ENCODE peak calls at places on chromosomes 4 and X, in six cellular contexts. Y, T, G, C, U and S are unnamed samples.
A peak's percentile ranks its signal among the peaks of the same experiment; 100 is the strongest.

GRCh38 chr4:133513891-133514290 is 364.8 kb downstream of the PCDH10 start:
- DNase-seq in Y (no peak), G (no peak), U (no peak), T (no peak), C (no peak), S (no peak)

GRCh38 chr4:34138385-34138784 is 2105.9 kb downstream of the ARAP2 start:
- DNase-seq in Y (no peak), T (no peak), U (no peak), C (no peak), G (no peak), S (no peak)

GRCh38 chr4:150381026-150381425 is 200.9 kb upstream of the MAB21L2 start:
- DNase-seq in U (no peak), C (no peak), T (no peak), G (no peak), Y (no peak), S (no peak)

GRCh38 chr4:147578057-147578476 is 39.1 kb upstream of the TMEM184C start:
- DNase-seq in G (no peak), U (peak; percentile 98), Y (no peak), T (no peak), C (no peak), S (no peak)

GRCh38 chrX:63128509-63128908 is 222.6 kb downstream of the SPIN4 start:
- DNase-seq in T (no peak), Y (no peak), G (no peak), U (no peak), C (no peak), S (peak; percentile 8)

GRCh38 chr4:2058264-2059033 is 678 bp upstream of the NAT8L start:
- DNase-seq in G (peak; percentile 11), Y (peak; percentile 36), C (no peak), T (no peak), U (no peak), S (no peak)

GRCh38 chr4:58961925-58962324 is 1851.7 kb upstream of the IGFBP7 start:
- DNase-seq in U (no peak), C (no peak), Y (no peak), G (no peak), T (no peak), S (no peak)

GRCh38 chr4:109559625-109559982 is 442 bp upstream of the MCUB start:
- DNase-seq in U (peak; percentile 38), T (no peak), C (no peak), Y (no peak), G (peak; percentile 27), S (peak; percentile 44)

GRCh38 chr4:966266-967112 is 6.9 kb downstream of the DGKQ start:
- DNase-seq in Y (peak; percentile 60), C (no peak), G (peak; percentile 10), U (no peak), T (no peak), S (no peak)

GRCh38 chrX:19130628-19131027 is 8.4 kb upstream of the ADGRG2 start:
- DNase-seq in G (no peak), U (no peak), C (no peak), T (no peak), Y (no peak), S (no peak)

GRCh38 chr4:53688186-53688790 is 97.0 kb upstream of the LNX1 start:
- DNase-seq in U (peak; percentile 23), C (no peak), Y (no peak), G (no peak), T (no peak), S (no peak)

GRCh38 chrX:71657267-71657666 is 10.1 kb upstream of the LOC101059915 start:
- DNase-seq in U (no peak), C (no peak), G (no peak), Y (no peak), T (no peak), S (no peak)

GRCh38 chr4:183350317-183351071 is 28.3 kb upstream of the CLDN24 start:
- DNase-seq in Y (no peak), C (no peak), U (no peak), T (no peak), G (no peak), S (no peak)

GRCh38 chr4:51884606-51885005 is 41.7 kb downstream of the DCUN1D4 start:
- DNase-seq in U (no peak), Y (no peak), C (no peak), G (no peak), T (no peak), S (no peak)

GRCh38 chrX:153727108-153727931 is 2.7 kb downstream of the ABCD1 start:
- DNase-seq in U (peak; percentile 34), Y (peak; percentile 76), C (no peak), T (no peak), G (peak; percentile 71), S (no peak)

GRCh38 chr4:150078996-150079581 is 844 bp downstream of the DCLK2 start:
- DNase-seq in C (no peak), Y (peak; percentile 67), G (peak; percentile 43), T (peak; percentile 84), U (peak; percentile 17), S (no peak)

GRCh38 chrX:104270212-104270611 is 15.5 kb upstream of the ESX1 start:
- DNase-seq in G (no peak), C (no peak), U (no peak), Y (no peak), T (no peak), S (no peak)

GRCh38 chrX:150257348-150258175 is 105.6 kb upstream of the MAMLD1 start:
- DNase-seq in Y (no peak), C (no peak), G (no peak), U (no peak), T (peak; percentile 54), S (no peak)

GRCh38 chr4:185311113-185311888 is 84.4 kb downstream of the LRP2BP start:
- DNase-seq in G (no peak), U (no peak), C (no peak), Y (no peak), T (no peak), S (no peak)

GRCh38 chr4:92359481-92359880 is 55.7 kb downstream of the GRID2 start:
- DNase-seq in U (no peak), T (no peak), C (no peak), Y (no peak), G (no peak), S (no peak)

GRCh38 chr4:7194251-7195137 is 2.2 kb downstream of the SORCS2 start:
- DNase-seq in U (no peak), Y (peak; percentile 64), T (no peak), C (no peak), G (peak; percentile 43), S (no peak)

GRCh38 chrX:17689971-17690409 is 47.3 kb upstream of the SCML1 start:
- DNase-seq in Y (no peak), U (peak; percentile 15), G (no peak), C (peak; percentile 18), T (no peak), S (no peak)

GRCh38 chr4:83074086-83074704 is 39.2 kb downstream of the COPS4 start:
- DNase-seq in T (no peak), C (peak; percentile 44), Y (no peak), G (no peak), U (peak; percentile 45), S (peak; percentile 49)

GRCh38 chrX:95076449-95076848 is 1402.4 kb downstream of the FAM133A start:
- DNase-seq in T (no peak), G (no peak), Y (no peak), C (no peak), U (no peak), S (no peak)

GRCh38 chr4:122689972-122690371 is 42.5 kb upstream of the BBS12 start:
- DNase-seq in G (no peak), C (no peak), T (no peak), U (no peak), Y (no peak), S (no peak)

GRCh38 chr4:183333983-183334382 is 11.8 kb upstream of the CLDN24 start:
- DNase-seq in C (no peak), Y (no peak), T (peak; percentile 49), G (no peak), U (no peak), S (no peak)

GRCh38 chr4:19748911-19749473 is 502.7 kb upstream of the SLIT2 start:
- DNase-seq in Y (no peak), U (no peak), G (no peak), C (no peak), T (no peak), S (no peak)